ENCODE peak calls at places on chromosome 1, in ten cellular contexts. S is K562, G is H1, T is hepatocyte, U is WTC11, X is RWPE2, B is ovary, F is retinal pigment epithelial cell, Z is neural crest cell, R is nephron progenitor cell. N is an unnamed sample.

GRCh38 chr1:52795464-52795863 is 47.1 kb upstream of the ZYG11A start:
- DNase-seq in S (no peak), G (no peak), T (no peak), U (no peak), X (no peak), B (no peak), F (no peak), Z (no peak), R (no peak), N (no peak)

GRCh38 chr1:233668146-233668724 is 54.3 kb downstream of the KCNK1 start:
- DNase-seq in S (no peak), G (no peak), T (no peak), U (no peak), X (no peak), B (no peak), F (no peak), Z (no peak), R (no peak), N (no peak)

GRCh38 chr1:101198842-101199636 is 37.8 kb upstream of the S1PR1 start:
- DNase-seq in S (no peak), G (no peak), T (no peak), U (no peak), X (no peak), B (no peak), F (no peak), Z (no peak), R (no peak), N (no peak)

GRCh38 chr1:53148123-53148522 is 5.7 kb upstream of the SLC1A7 start:
- DNase-seq in S (no peak), G (no peak), T (no peak), U (no peak), X (no peak), B (no peak), F (no peak), Z (no peak), R (no peak), N (no peak)

GRCh38 chr1:163264256-163264655 is 57.5 kb upstream of the NUF2 start:
- DNase-seq in S (no peak), G (no peak), T (no peak), U (no peak), X (no peak), B (no peak), F (no peak), Z (no peak), R (no peak), N (no peak)

GRCh38 chr1:30789388-30790255 is 32.0 kb upstream of the LAPTM5 start:
- DNase-seq in S (no peak), G (no peak), T (no peak), U (no peak), X (no peak), B (no peak), F (no peak), Z (no peak), R (no peak), N (no peak)

GRCh38 chr1:12040457-12041051 is 21.3 kb downstream of the MIIP start:
- DNase-seq in S (peak), G (no peak), T (no peak), U (no peak), X (no peak), B (peak), F (no peak), Z (no peak), R (no peak), N (no peak)

GRCh38 chr1:221227872-221228337 is 348.7 kb downstream of the HLX start:
- DNase-seq in S (no peak), G (no peak), T (no peak), U (no peak), X (no peak), B (no peak), F (no peak), Z (no peak), R (peak), N (no peak)

GRCh38 chr1:21491483-21492170 is 17.6 kb upstream of the ALPL start:
- DNase-seq in S (no peak), G (no peak), T (no peak), U (no peak), X (no peak), B (no peak), F (peak), Z (no peak), R (no peak), N (no peak)

GRCh38 chr1:28091043-28091781 is 2.8 kb upstream of the EYA3 start:
- DNase-seq in S (peak), G (peak), T (peak), U (peak), X (no peak), B (no peak), F (no peak), Z (peak), R (peak), N (peak)

GRCh38 chr1:56920551-56920950 is 45.3 kb downstream of the C8B start:
- DNase-seq in S (no peak), G (no peak), T (no peak), U (no peak), X (no peak), B (no peak), F (no peak), Z (no peak), R (no peak), N (no peak)

GRCh38 chr1:19750101-19750881 is 49.4 kb downstream of the TMCO4 start:
- DNase-seq in S (no peak), G (no peak), T (no peak), U (no peak), X (no peak), B (no peak), F (no peak), Z (no peak), R (no peak), N (no peak)

GRCh38 chr1:215188302-215188950 is 105.9 kb downstream of the KCNK2 start:
- DNase-seq in S (no peak), G (no peak), T (no peak), U (no peak), X (no peak), B (no peak), F (no peak), Z (no peak), R (no peak), N (no peak)

GRCh38 chr1:15919316-15919715 is 56.6 kb downstream of the ZBTB17 start:
- DNase-seq in S (no peak), G (no peak), T (no peak), U (no peak), X (peak), B (no peak), F (peak), Z (no peak), R (no peak), N (no peak)

GRCh38 chr1:16043521-16043920 is at the start of gene CLCNKB:
- DNase-seq in S (no peak), G (no peak), T (no peak), U (no peak), X (no peak), B (peak), F (no peak), Z (no peak), R (no peak), N (no peak)

GRCh38 chr1:158145173-158145719 is 35.4 kb upstream of the CD1D start:
- DNase-seq in S (no peak), G (no peak), T (peak), U (no peak), X (peak), B (peak), F (no peak), Z (no peak), R (no peak), N (no peak)

GRCh38 chr1:95287825-95288224 is 53.8 kb downstream of the RWDD3 start:
- DNase-seq in S (no peak), G (no peak), T (peak), U (no peak), X (no peak), B (no peak), F (no peak), Z (no peak), R (no peak), N (no peak)

DNA sequence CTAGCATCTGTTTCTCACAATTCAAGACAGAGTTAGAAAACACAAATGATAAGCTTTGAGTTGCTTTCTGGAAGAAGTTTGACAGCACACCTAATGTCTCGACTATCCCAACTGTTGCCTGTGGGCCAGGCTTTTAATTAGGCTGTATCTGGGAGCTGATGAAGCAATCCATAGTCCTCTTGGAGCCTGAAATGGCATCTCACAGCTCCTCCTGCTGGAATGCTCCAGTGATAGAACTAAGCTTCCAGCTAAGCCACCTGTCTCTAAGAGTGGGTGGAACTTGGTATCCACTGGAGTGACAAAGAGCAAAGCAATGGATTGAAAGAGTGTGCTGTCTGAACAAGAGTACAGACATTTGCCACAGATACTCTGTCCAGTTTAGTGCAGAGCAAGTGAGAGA is 605.3 kb upstream of the NR5A2 start:
- DNase-seq in S (no peak), G (peak), T (peak), U (peak), X (no peak), B (no peak), F (no peak), Z (no peak), R (no peak), N (no peak)
- TF ChIP-seq CTCF in S (no peak), G (peak), T (peak), U (no peak), X (peak), B (no peak), F (peak), Z (no peak), R (no peak), N (no peak)

GRCh38 chr1:3650248-3651010 is 526 bp upstream of the WRAP73 start:
- DNase-seq in S (no peak), G (no peak), T (no peak), U (no peak), X (no peak), B (no peak), F (no peak), Z (no peak), R (no peak), N (no peak)

GRCh38 chr1:3646596-3646995 is 3.3 kb downstream of the WRAP73 start:
- DNase-seq in S (no peak), G (no peak), T (no peak), U (no peak), X (no peak), B (no peak), F (no peak), Z (no peak), R (no peak), N (no peak)

GRCh38 chr1:3651011-3651938 is 1.0 kb upstream of the TP73 start:
- DNase-seq in S (peak), G (peak), T (no peak), U (peak), X (peak), B (no peak), F (no peak), Z (no peak), R (peak), N (no peak)

GRCh38 chr1:3651939-3652537 is at the start of gene TP73:
- DNase-seq in S (peak), G (peak), T (peak), U (peak), X (peak), B (peak), F (no peak), Z (peak), R (peak), N (no peak)

DNA sequence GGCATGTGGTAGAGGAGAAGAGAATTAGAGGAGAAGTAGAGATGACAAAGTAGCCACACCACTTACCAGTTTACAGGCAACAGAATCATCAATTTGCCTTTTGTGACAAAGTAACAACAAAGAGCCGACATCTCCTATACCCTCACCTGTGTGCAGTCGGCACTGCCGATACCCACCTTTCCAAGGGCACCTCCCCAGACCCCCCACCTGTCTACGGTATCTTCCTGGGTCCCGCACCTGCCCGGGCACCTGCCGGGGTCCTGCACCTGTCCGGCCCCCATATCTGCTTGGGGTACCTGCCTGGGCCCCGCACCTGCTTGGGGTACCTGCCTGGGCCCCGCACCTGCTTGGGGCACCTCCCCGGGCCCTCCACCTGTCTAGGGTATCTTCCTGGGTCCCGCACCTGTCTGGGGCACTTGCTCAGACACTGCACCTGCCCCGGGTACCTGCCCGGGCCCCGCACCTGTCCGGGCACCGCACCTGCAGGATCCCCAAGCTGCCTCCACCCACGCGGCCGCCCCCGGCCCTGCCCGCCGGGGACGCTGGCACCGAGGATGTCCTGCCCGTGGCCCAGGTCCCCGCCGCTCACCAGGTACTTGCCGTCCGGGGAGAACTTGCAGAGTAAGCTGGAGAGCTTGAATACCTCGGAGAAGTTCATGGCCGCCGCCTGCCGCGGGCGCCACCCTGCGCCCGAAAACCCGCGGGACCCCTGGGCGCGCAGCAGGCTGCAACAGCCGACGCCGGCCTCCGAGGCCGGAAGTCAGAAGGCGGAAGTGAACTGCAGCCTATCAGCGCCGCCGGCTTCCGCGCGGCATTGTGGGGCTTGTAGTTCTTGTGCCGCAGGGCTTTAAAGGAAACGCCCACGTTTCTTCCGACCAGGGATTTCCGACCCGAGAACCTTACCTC is at the start of gene WRAP73:
- DNase-seq in S (peak), G (peak), T (peak), U (peak), X (peak), B (peak), F (peak), Z (peak), R (peak), N (peak)
- TF ChIP-seq CTCF in S (peak), G (no peak), T (peak), U (no peak), X (peak), B (no peak), F (peak), Z (peak), R (no peak), N (peak)

GRCh38 chr1:207839083-207839413 is 71.9 kb downstream of the CD34 start:
- DNase-seq in S (no peak), G (no peak), T (no peak), U (no peak), X (no peak), B (no peak), F (no peak), Z (no peak), R (no peak), N (no peak)

GRCh38 chr1:207841318-207841717 is 69.6 kb downstream of the CD34 start:
- DNase-seq in S (no peak), G (no peak), T (no peak), U (no peak), X (no peak), B (no peak), F (no peak), Z (no peak), R (no peak), N (no peak)

GRCh38 chr1:207838156-207839082 is 72.5 kb downstream of the CD34 start:
- DNase-seq in S (peak), G (no peak), T (peak), U (no peak), X (no peak), B (peak), F (no peak), Z (no peak), R (no peak), N (no peak)

GRCh38 chr1:207841907-207842306 is 69.0 kb downstream of the CD34 start:
- DNase-seq in S (no peak), G (no peak), T (no peak), U (no peak), X (no peak), B (no peak), F (no peak), Z (no peak), R (peak), N (no peak)

GRCh38 chr1:207840380-207840779 is 70.5 kb downstream of the CD34 start:
- DNase-seq in S (peak), G (no peak), T (no peak), U (no peak), X (no peak), B (no peak), F (no peak), Z (no peak), R (no peak), N (no peak)
- TF ChIP-seq CTCF in S (peak), G (peak), T (no peak), U (no peak), X (no peak), B (no peak), F (peak), Z (no peak), R (no peak), N (no peak)

GRCh38 chr1:117796226-117796625 is 133.2 kb downstream of the GDAP2 start:
- DNase-seq in S (no peak), G (no peak), T (no peak), U (no peak), X (no peak), B (no peak), F (no peak), Z (no peak), R (no peak), N (no peak)
- TF ChIP-seq CTCF in S (no peak), G (no peak), T (no peak), U (no peak), X (no peak), B (no peak), F (no peak), Z (no peak), R (no peak), N (no peak)

DNA sequence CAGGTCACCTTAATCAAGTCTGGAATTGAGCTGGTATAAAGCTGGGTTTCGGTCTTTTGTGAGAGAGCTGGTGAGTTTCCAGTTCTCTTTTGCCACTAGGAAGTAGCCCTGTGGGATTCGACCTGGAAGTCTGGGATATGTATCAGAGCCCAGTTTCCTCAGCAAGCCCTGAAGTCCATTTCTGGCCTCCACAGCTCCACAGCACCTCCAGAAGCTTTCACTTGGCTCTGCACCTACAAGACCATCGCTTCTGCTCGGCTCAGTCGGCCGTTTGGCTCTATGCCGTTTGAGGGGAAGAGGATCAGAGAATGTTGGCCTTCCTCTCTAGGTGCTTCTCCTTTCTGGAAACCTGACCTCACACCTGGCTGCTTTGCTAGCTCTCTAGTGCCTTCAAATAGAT is 148.0 kb downstream of the GALNT2 start:
- DNase-seq in S (no peak), G (no peak), T (peak), U (peak), X (no peak), B (peak), F (peak), Z (no peak), R (no peak), N (no peak)
- TF ChIP-seq CTCF in S (peak), G (peak), T (peak), U (no peak), X (no peak), B (peak), F (peak), Z (peak), R (no peak), N (peak)